ENCODE peak calls at places on chromosomes 13 and 19, in eight cellular contexts. I is ascending aorta; G is effector memory CD4-positive, alpha-beta T cell; Y is thyroid gland; V is cardiac muscle cell; P is PC-9; W is thoracic aorta; J is heart left ventricle. X is an unnamed sample.

GRCh38 chr19:9159891-9160290 is 18.9 kb upstream of the OR7D2 start:
- DNase-seq in J (no peak), Y (no peak), W (no peak), I (no peak), V (no peak), G (no peak), P (no peak), X (no peak)

GRCh38 chr13:114145722-114146121 is 13.3 kb upstream of the RASA3 start:
- DNase-seq in V (no peak), G (no peak), Y (no peak), W (no peak), P (no peak), J (no peak), I (no peak), X (no peak)

GRCh38 chr13:33119022-33119735 is 103.0 kb downstream of the KL start:
- DNase-seq in V (no peak), J (no peak), W (no peak), I (no peak), Y (peak; percentile 57), P (peak; percentile 41), G (no peak), X (no peak)

GRCh38 chr13:88707652-88708051 is 1036.5 kb downstream of the SLITRK5 start:
- DNase-seq in J (no peak), G (no peak), Y (no peak), P (no peak), V (no peak), I (no peak), W (no peak), X (no peak)

GRCh38 chr19:14114854-14115253 is 2.7 kb downstream of the PRKACA start:
- DNase-seq in W (no peak), V (peak; percentile 39), I (no peak), J (peak; percentile 85), Y (peak; percentile 30), G (peak; percentile 29), P (peak; percentile 46), X (peak; percentile 61)

GRCh38 chr19:43606569-43607229 is 5.2 kb upstream of the SRRM5 start:
- DNase-seq in I (no peak), W (no peak), G (no peak), J (no peak), Y (no peak), P (no peak), V (no peak), X (no peak)

GRCh38 chr19:48329167-48329891 is 4.0 kb downstream of the EMP3 start:
- DNase-seq in W (no peak), I (no peak), Y (no peak), V (no peak), G (peak; percentile 20), J (no peak), P (no peak), X (peak; percentile 36)

GRCh38 chr19:1777149-1777548 is 23.8 kb downstream of the ONECUT3 start:
- DNase-seq in P (no peak), V (no peak), W (no peak), I (no peak), Y (no peak), G (no peak), J (no peak), X (no peak)

GRCh38 chr13:74074723-74075122 is 59.5 kb downstream of the KLF12 start:
- DNase-seq in Y (no peak), J (no peak), V (peak; percentile 43), W (no peak), P (no peak), G (no peak), I (no peak), X (no peak)

GRCh38 chr13:23516706-23517105 is 53.5 kb upstream of the TNFRSF19 start:
- DNase-seq in P (no peak), J (no peak), I (no peak), G (no peak), V (peak; percentile 3), Y (no peak), W (no peak), X (no peak)

GRCh38 chr19:34411216-34411615 is 7.0 kb downstream of the PDCD2L start:
- DNase-seq in I (no peak), Y (no peak), P (no peak), V (no peak), G (no peak), W (no peak), J (no peak), X (no peak)

GRCh38 chr19:1101337-1101698 is 2.5 kb upstream of the GPX4 start:
- DNase-seq in W (no peak), P (no peak), G (no peak), V (no peak), Y (peak; percentile 57), I (no peak), J (no peak), X (no peak)

DNA sequence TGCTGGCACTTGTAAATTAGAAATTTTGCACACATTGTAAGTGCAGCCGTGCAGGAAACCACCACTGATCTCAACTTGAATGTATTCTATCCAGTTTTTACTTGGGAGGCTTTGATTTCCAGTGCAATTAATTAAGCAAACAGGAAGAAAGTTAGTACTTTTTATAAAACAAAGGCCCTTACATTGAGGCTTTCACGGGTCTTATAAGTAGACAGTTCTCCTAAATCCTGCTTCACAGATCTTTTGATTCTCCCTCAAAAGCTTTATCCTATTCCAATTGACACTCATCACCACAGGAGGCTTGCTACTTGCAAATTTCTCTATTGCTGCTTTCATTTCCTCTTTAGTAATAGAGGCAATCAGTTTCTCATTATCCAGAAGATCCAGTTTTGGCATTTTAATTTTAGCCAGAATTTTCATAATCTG is 90.1 kb downstream of the ERCC5 start:
- DNase-seq in J (no peak), V (no peak), W (no peak), I (no peak), G (no peak), Y (no peak), P (no peak), X (no peak)
- H3K4me1 ChIP-seq in J (no peaks in the 10 kb centered on the region), V (no peaks in the 10 kb centered on the region), W (no peaks in the 10 kb centered on the region), I (no peaks in the 10 kb centered on the region), G (no peaks in the 10 kb centered on the region), Y (no peaks in the 10 kb centered on the region), P (no peaks in the 10 kb centered on the region), X (no peaks in the 10 kb centered on the region)

GRCh38 chr13:66506031-66506777 is 723.9 kb downstream of the PCDH9 start:
- DNase-seq in V (no peak), W (no peak), I (no peak), G (no peak), P (no peak), J (no peak), Y (no peak), X (no peak)

GRCh38 chr13:66503890-66504289 is 726.2 kb downstream of the PCDH9 start:
- DNase-seq in W (no peak), J (no peak), V (no peak), Y (no peak), G (no peak), I (no peak), P (no peak), X (no peak)

GRCh38 chr13:66506979-66507378 is 723.2 kb downstream of the PCDH9 start:
- DNase-seq in J (no peak), P (no peak), V (no peak), Y (no peak), W (no peak), G (no peak), I (no peak), X (no peak)

GRCh38 chr13:66509176-66509575 is 721.0 kb downstream of the PCDH9 start:
- DNase-seq in J (no peak), V (no peak), P (no peak), Y (no peak), W (no peak), G (no peak), I (no peak), X (no peak)

DNA sequence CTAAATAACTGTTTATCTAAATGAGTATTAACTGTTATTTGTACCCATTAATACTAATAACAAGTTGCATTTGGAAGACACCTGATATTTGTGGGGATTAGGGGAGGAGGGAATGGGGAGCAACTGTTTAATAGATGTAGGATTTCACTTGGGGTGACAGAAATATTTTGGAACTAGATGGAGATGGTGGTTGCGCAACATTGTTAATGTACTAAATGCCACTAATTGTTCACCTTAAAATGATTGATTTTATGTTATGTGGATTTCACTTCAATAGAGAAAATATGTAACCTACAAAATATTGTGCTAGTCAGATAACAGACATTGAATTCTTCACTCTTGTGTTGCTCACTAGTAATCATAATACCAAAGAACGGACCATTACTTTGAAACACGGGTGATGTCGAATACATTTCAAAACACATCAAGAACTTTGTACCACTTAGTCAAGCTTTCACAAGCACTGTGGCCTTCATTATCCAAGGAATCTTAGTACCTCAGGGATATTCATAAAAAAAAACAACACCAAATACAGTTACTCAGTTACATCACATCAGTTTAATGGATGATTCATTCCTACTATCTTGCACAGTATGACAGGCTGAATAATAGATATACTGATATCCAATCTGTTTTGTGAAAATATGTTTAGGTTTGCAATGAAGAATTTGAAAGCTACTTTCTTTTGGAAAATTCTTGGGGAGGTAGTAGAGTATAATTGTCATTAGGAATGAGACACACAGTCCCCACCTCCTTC is 721.8 kb downstream of the PCDH9 start:
- DNase-seq in P (no peak), V (peak; percentile 29), J (no peak), Y (no peak), I (no peak), W (no peak), G (no peak), X (no peak)
- H3K36me3 ChIP-seq in P (no peaks in the 10 kb centered on the region), V (no peaks in the 10 kb centered on the region), J (no peaks in the 10 kb centered on the region), Y (no peaks in the 10 kb centered on the region), I (no peaks in the 10 kb centered on the region), W (no peaks in the 10 kb centered on the region), G (no peaks in the 10 kb centered on the region), X (no peaks in the 10 kb centered on the region)

DNA sequence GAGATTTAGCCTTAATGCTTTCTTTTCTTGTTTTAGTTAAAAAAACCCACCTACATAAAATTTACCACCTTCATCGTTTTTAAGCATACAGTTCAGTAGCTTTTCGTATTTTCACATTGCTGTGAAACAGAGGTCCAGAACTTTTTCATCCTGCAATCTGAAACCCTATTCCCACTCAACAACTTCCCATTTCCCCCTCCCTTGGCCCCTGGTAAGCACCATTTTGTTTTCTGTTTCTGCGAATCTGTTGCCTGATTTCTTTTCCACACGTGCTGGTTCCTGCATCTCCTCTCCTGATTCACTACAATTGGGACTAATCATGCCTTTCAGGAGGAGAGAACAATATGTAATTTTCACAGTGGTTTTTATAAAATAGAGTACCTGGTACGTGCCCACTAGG is 149.2 kb upstream of the RNF113B start:
- DNase-seq in G (no peak), P (no peak), J (no peak), V (no peak), Y (no peak), W (no peak), I (no peak), X (no peak)
- H3K4me1 ChIP-seq in G (no peaks in the 10 kb centered on the region), P (no peaks in the 10 kb centered on the region), J (no peaks in the 10 kb centered on the region), V (peaks cover 28% of the 10 kb centered on the region), Y (peaks cover 48% of the 10 kb centered on the region), W (no peaks in the 10 kb centered on the region), I (no peaks in the 10 kb centered on the region), X (no peaks in the 10 kb centered on the region)

DNA sequence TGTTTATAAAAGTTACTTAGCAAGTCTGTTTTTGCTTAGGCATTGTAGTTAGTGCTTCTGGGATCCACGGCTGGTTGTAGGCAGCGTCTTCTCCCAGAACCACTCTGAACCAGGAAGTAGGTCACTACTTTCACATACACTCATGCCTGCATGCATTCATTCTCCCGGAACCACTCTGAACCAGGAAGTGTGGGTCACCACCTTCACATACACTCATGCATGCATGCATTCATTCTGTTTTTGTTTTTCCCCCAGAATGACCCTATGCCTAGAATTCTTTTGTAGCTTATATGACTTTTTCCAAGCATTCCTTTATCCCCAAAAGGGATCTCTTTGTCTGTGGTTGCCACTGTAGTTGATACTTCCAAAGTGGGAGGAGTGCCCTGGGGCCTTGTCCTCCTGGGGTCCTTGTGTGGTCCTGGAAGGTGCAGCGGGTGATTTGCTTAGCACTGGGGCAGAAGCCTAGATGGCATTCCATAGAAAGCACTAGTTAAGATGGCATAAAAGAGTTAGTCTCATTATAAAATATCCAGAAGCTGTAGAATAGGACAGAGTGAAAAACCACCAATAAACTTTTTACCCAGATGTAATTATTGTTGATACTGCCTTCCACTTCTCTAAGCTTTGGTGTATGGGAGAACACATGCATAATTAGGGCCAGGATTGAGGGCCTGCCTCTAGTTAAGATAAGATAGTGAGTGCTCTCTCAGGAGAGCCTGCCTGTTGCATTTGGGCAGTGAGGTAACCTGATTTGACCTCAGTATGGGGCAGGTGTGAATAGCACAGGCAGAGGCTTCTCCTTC is 68.6 kb upstream of the TEX29 start:
- DNase-seq in J (no peak), Y (no peak), I (no peak), G (no peak), W (no peak), V (no peak), P (no peak), X (no peak)
- H3K36me3 ChIP-seq in J (peaks cover 53% of the 10 kb centered on the region), Y (peaks cover 6% of the 10 kb centered on the region), I (peaks cover 49% of the 10 kb centered on the region), G (peaks cover 26% of the 10 kb centered on the region), W (peaks cover 3% of the 10 kb centered on the region), V (peaks cover under 1% of the 10 kb centered on the region), P (peaks cover 4% of the 10 kb centered on the region), X (peaks cover 15% of the 10 kb centered on the region)